ENCODE peak calls at places on chromosomes 16 and 17, in nine cellular contexts. One of them, this sample, is unnamed.

GRCh38 chr16:10987361-10988163 is 43.2 kb downstream of the CLEC16A start:
- DNase-seq in tibial nerve: no peak
- DNase-seq in A549: no peak
- DNase-seq in esophagus muscularis mucosa: no peak
- DNase-seq in HepG2: no peak
- DNase-seq in transverse colon: no peak
- DNase-seq in stomach: no peak
- DNase-seq in ovary: no peak
- DNase-seq in suprapubic skin: no peak
- DNase-seq in this sample: no peak

GRCh38 chr16:86994215-86994614 is 323.0 kb downstream of the C16orf95 start:
- DNase-seq in transverse colon: no peak
- DNase-seq in HepG2: no peak
- DNase-seq in ovary: no peak
- DNase-seq in suprapubic skin: no peak
- DNase-seq in tibial nerve: no peak
- DNase-seq in A549: no peak
- DNase-seq in esophagus muscularis mucosa: no peak
- DNase-seq in stomach: no peak
- DNase-seq in this sample: no peak

GRCh38 chr16:4344659-4345438 is 6.3 kb downstream of the PAM16 start:
- DNase-seq in stomach: peak; percentile 59
- DNase-seq in A549: peak; percentile 44
- DNase-seq in ovary: no peak
- DNase-seq in esophagus muscularis mucosa: no peak
- DNase-seq in transverse colon: no peak
- DNase-seq in HepG2: peak; percentile 87
- DNase-seq in suprapubic skin: no peak
- DNase-seq in tibial nerve: no peak
- DNase-seq in this sample: no peak

GRCh38 chr16:54475019-54475418 is 188.4 kb upstream of the IRX3 start:
- DNase-seq in esophagus muscularis mucosa: no peak
- DNase-seq in A549: no peak
- DNase-seq in tibial nerve: no peak
- DNase-seq in transverse colon: no peak
- DNase-seq in suprapubic skin: no peak
- DNase-seq in HepG2: no peak
- DNase-seq in ovary: no peak
- DNase-seq in stomach: no peak
- DNase-seq in this sample: no peak

GRCh38 chr16:85136213-85136704 is 24.0 kb upstream of the CIBAR2 start:
- DNase-seq in stomach: no peak
- DNase-seq in transverse colon: peak; percentile 35
- DNase-seq in HepG2: no peak
- DNase-seq in tibial nerve: peak; percentile 61
- DNase-seq in A549: no peak
- DNase-seq in suprapubic skin: no peak
- DNase-seq in ovary: no peak
- DNase-seq in esophagus muscularis mucosa: no peak
- DNase-seq in this sample: no peak

GRCh38 chr16:72549878-72550277 is 377.9 kb upstream of the PMFBP1 start:
- DNase-seq in A549: no peak
- DNase-seq in tibial nerve: no peak
- DNase-seq in suprapubic skin: no peak
- DNase-seq in transverse colon: no peak
- DNase-seq in stomach: no peak
- DNase-seq in esophagus muscularis mucosa: no peak
- DNase-seq in HepG2: no peak
- DNase-seq in ovary: no peak
- DNase-seq in this sample: no peak

GRCh38 chr16:13435873-13436474 is 484.0 kb upstream of the ERCC4 start:
- DNase-seq in ovary: no peak
- DNase-seq in HepG2: no peak
- DNase-seq in tibial nerve: no peak
- DNase-seq in stomach: no peak
- DNase-seq in A549: no peak
- DNase-seq in suprapubic skin: no peak
- DNase-seq in transverse colon: no peak
- DNase-seq in esophagus muscularis mucosa: no peak
- DNase-seq in this sample: no peak

GRCh38 chr16:85602402-85602801 is 10.7 kb upstream of the GSE1 start:
- DNase-seq in A549: no peak
- DNase-seq in ovary: no peak
- DNase-seq in suprapubic skin: no peak
- DNase-seq in transverse colon: no peak
- DNase-seq in HepG2: no peak
- DNase-seq in esophagus muscularis mucosa: no peak
- DNase-seq in stomach: no peak
- DNase-seq in tibial nerve: no peak
- DNase-seq in this sample: no peak

GRCh38 chr16:3131755-3132377 is 3.0 kb upstream of the ZNF213 start:
- DNase-seq in A549: peak; percentile 70
- DNase-seq in ovary: no peak
- DNase-seq in transverse colon: peak; percentile 55
- DNase-seq in tibial nerve: no peak
- DNase-seq in HepG2: peak; percentile 48
- DNase-seq in suprapubic skin: no peak
- DNase-seq in esophagus muscularis mucosa: no peak
- DNase-seq in stomach: peak; percentile 48
- DNase-seq in this sample: no peak

DNA sequence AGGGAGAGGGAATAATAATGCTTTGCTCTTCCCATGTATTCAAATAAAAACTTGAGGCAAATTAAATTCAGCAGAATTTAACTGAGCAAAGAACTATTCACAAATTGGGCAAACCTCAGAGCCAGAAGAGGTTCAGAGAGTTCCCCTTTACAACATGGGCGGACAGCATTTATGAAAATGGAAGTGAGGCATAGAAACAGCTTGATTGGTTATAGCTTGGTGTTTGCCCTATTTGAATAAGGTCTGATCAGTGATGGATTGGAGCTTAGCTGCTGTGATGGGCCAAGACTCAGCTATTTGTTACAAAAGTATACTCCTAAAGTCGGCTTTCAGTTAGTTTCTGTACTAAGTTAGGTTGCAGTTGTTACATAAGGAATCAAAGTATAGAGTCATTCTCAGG is 63.0 kb downstream of the TMEM100 start:
- DNase-seq in A549: no peak
- DNase-seq in suprapubic skin: no peak
- DNase-seq in tibial nerve: no peak
- DNase-seq in HepG2: no peak
- DNase-seq in ovary: no peak
- DNase-seq in esophagus muscularis mucosa: no peak
- DNase-seq in transverse colon: no peak
- DNase-seq in stomach: no peak
- DNase-seq in this sample: no peak
- TF ChIP-seq EP300 in A549: no peak
- TF ChIP-seq EP300 in suprapubic skin: no peak
- TF ChIP-seq EP300 in tibial nerve: no peak
- TF ChIP-seq EP300 in HepG2: no peak
- TF ChIP-seq EP300 in ovary: no peak
- TF ChIP-seq EP300 in esophagus muscularis mucosa: no peak
- TF ChIP-seq EP300 in transverse colon: no peak
- TF ChIP-seq EP300 in stomach: no peak
- TF ChIP-seq EP300 in this sample: no peak

DNA sequence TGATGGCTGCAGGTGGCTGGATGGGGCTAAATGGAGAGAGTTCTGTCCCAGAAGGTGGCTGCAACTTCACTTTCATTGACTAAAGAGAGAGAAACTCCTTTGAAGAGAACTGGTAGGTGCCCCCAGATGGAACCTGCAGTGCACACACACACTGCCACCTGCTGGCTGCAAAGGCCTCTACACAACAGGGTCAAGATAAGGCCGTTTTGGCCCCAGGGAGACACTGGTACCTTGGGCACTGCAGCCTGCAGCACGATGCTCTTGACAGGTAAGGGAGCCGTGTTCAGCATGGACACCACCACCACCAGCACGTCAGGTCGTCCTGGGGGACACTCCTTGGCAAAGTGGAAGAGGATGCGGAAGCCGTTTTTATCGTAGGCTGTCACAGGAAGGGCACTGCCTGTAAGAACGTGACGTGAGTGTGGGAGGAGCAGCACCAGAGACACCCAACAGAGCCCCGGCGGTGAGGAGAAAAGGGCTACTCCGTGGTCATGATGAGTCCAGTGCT is 22.7 kb downstream of the GGA3 start:
- DNase-seq in esophagus muscularis mucosa: no peak
- DNase-seq in tibial nerve: no peak
- DNase-seq in stomach: peak; percentile 57
- DNase-seq in suprapubic skin: no peak
- DNase-seq in A549: peak; percentile 89
- DNase-seq in transverse colon: peak; percentile 61
- DNase-seq in HepG2: peak; percentile 74
- DNase-seq in ovary: peak; percentile 71
- DNase-seq in this sample: peak; percentile 53
- TF ChIP-seq POLR2A in esophagus muscularis mucosa: no peak
- TF ChIP-seq POLR2A in tibial nerve: no peak
- TF ChIP-seq POLR2A in stomach: no peak
- TF ChIP-seq POLR2A in suprapubic skin: no peak
- TF ChIP-seq POLR2A in A549: no peak
- TF ChIP-seq POLR2A in transverse colon: no peak
- TF ChIP-seq POLR2A in HepG2: no peak
- TF ChIP-seq POLR2A in ovary: no peak
- TF ChIP-seq POLR2A in this sample: no peak

GRCh38 chr17:21392257-21392656 is 16.1 kb downstream of the KCNJ12 start:
- DNase-seq in transverse colon: no peak
- DNase-seq in tibial nerve: no peak
- DNase-seq in ovary: no peak
- DNase-seq in suprapubic skin: no peak
- DNase-seq in A549: no peak
- DNase-seq in stomach: no peak
- DNase-seq in HepG2: no peak
- DNase-seq in esophagus muscularis mucosa: no peak
- DNase-seq in this sample: peak; percentile 60
- TF ChIP-seq EP300 in transverse colon: no peak
- TF ChIP-seq EP300 in tibial nerve: no peak
- TF ChIP-seq EP300 in ovary: no peak
- TF ChIP-seq EP300 in suprapubic skin: no peak
- TF ChIP-seq EP300 in A549: no peak
- TF ChIP-seq EP300 in stomach: no peak
- TF ChIP-seq EP300 in HepG2: no peak
- TF ChIP-seq EP300 in esophagus muscularis mucosa: no peak
- TF ChIP-seq EP300 in this sample: no peak

DNA sequence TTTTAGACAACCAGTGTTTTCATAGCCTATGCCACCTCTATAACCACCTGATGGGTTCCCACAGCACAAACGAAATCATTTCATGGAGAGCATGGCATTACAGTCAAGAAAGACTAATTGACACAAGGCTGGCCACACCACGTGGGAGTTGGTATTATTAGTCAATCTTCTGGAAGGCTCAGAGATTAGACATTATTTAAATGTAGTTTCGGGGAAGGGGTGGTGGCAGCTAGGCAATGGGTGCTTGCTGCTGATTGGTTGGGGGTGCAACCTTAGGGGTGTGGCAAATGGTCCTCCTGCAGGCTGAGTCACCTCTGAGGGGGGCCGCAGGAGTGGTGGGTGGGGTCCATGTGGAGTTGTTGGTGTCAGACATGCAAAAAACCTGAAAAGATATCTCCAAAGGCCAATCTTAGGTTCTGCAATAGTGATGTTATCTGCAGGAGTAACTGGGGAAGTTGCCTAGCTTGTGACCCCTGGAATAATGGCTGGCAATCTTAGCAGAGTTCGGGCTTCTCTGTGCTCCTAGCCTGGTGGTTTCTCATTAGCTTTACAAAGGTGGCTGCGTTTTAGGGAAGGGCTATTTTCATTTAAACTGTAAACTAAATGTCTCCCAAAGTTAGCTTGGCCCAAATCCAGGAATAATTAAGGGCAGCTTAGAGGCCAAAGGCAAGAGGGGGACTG is 4.6 kb downstream of the TEN1 start:
- DNase-seq in stomach: peak; percentile 56
- DNase-seq in suprapubic skin: peak; percentile 86
- DNase-seq in esophagus muscularis mucosa: no peak
- DNase-seq in A549: no peak
- DNase-seq in ovary: peak; percentile 13
- DNase-seq in transverse colon: no peak
- DNase-seq in HepG2: no peak
- DNase-seq in tibial nerve: no peak
- DNase-seq in this sample: peak; percentile 77
- TF ChIP-seq POLR2A in stomach: no peak
- TF ChIP-seq POLR2A in suprapubic skin: no peak
- TF ChIP-seq POLR2A in esophagus muscularis mucosa: no peak
- TF ChIP-seq POLR2A in A549: no peak
- TF ChIP-seq POLR2A in ovary: no peak
- TF ChIP-seq POLR2A in transverse colon: no peak
- TF ChIP-seq POLR2A in HepG2: no peak
- TF ChIP-seq POLR2A in tibial nerve: no peak
- TF ChIP-seq POLR2A in this sample: no peak

DNA sequence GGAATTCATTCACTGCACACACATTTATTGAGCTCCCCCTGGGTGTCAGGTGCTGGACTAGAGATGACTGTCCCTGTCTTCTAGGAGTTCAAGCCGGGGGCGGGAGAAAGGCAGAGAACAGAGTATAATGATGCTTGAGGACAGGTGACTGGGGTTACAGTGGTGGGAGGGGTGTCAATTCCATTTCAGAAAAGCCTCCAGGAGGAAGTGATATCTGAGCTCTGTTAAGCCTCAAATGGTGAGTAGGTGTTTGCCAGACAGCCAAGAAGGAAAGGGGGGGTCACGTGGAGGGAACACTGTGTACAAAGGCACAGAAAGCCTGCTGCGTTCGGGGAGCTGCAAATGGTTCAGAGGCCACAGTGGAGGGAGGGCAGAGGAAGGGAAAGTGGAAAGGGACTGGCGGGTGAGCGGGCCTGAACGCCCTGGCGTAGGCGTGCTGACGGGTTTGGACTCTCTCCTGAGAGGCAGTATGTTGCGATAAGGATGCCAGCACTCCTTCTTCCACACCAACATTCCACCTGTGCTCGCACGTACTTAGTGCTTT is 9.7 kb upstream of the NXPH3 start:
- DNase-seq in HepG2: no peak
- DNase-seq in stomach: peak; percentile 87
- DNase-seq in esophagus muscularis mucosa: peak; percentile 96
- DNase-seq in tibial nerve: peak; percentile 92
- DNase-seq in ovary: peak; percentile 90
- DNase-seq in A549: no peak
- DNase-seq in suprapubic skin: no peak
- DNase-seq in transverse colon: peak; percentile 70
- DNase-seq in this sample: peak; percentile 92
- TF ChIP-seq EP300 in HepG2: no peak
- TF ChIP-seq EP300 in stomach: peak; percentile 94
- TF ChIP-seq EP300 in esophagus muscularis mucosa: peak; percentile 90
- TF ChIP-seq EP300 in tibial nerve: peak; percentile 95
- TF ChIP-seq EP300 in ovary: no peak
- TF ChIP-seq EP300 in A549: no peak
- TF ChIP-seq EP300 in suprapubic skin: peak; percentile 89
- TF ChIP-seq EP300 in transverse colon: peak; percentile 85
- TF ChIP-seq EP300 in this sample: no peak

GRCh38 chr17:56593741-56594527 is 435 bp downstream of the NOG start:
- DNase-seq in stomach: peak; percentile 56
- DNase-seq in ovary: peak; percentile 67
- DNase-seq in tibial nerve: peak; percentile 29
- DNase-seq in esophagus muscularis mucosa: no peak
- DNase-seq in suprapubic skin: no peak
- DNase-seq in transverse colon: peak; percentile 16
- DNase-seq in HepG2: peak; percentile 13
- DNase-seq in A549: no peak
- DNase-seq in this sample: peak; percentile 93
- TF ChIP-seq POLR2A in stomach: no peak
- TF ChIP-seq POLR2A in ovary: no peak
- TF ChIP-seq POLR2A in tibial nerve: no peak
- TF ChIP-seq POLR2A in esophagus muscularis mucosa: no peak
- TF ChIP-seq POLR2A in suprapubic skin: no peak
- TF ChIP-seq POLR2A in transverse colon: no peak
- TF ChIP-seq POLR2A in HepG2: no peak
- TF ChIP-seq POLR2A in A549: no peak
- TF ChIP-seq POLR2A in this sample: no peak